ENCODE peak calls at places on chromosomes 2 and 18, in four cellular contexts. S is skeletal muscle cell, B is AG08396, F is NCI-H460. Q is an unnamed sample.

GRCh38 chr2:152694161-152694661 is 23.1 kb downstream of the PRPF40A start:
- DNase-seq in B (peak; percentile 29), S (peak; percentile 27), F (peak; percentile 3), Q (peak; percentile 11)

GRCh38 chr2:101823347-101823791 is 125.9 kb downstream of the MAP4K4 start:
- DNase-seq in S (no peak), B (no peak), F (peak; percentile 67), Q (peak; percentile 84)

GRCh38 chr18:49446481-49446880 is 14.0 kb downstream of the DYM start:
- DNase-seq in B (no peak), S (no peak), F (no peak), Q (no peak)

GRCh38 chr18:37662546-37663339 is 97.1 kb upstream of the CELF4 start:
- DNase-seq in F (no peak), S (no peak), B (no peak), Q (no peak)

GRCh38 chr18:3383381-3383915 is 66.5 kb upstream of the TGIF1 start:
- DNase-seq in B (no peak), S (no peak), F (no peak), Q (no peak)

GRCh38 chr2:86042256-86043168 is 63.2 kb downstream of the POLR1A start:
- DNase-seq in S (no peak), B (no peak), F (no peak), Q (no peak)

GRCh38 chr2:102122115-102122514 is 20.4 kb upstream of the IL1R1 start:
- DNase-seq in F (no peak), S (peak; percentile 85), B (peak; percentile 66), Q (peak; percentile 74)

GRCh38 chr2:45890819-45891218 is 239.3 kb downstream of the PRKCE start:
- DNase-seq in S (no peak), F (no peak), B (no peak), Q (no peak)

GRCh38 chr2:227324671-227325055 is 388 bp upstream of the MFF start:
- DNase-seq in S (no peak), B (peak; percentile 54), F (no peak), Q (no peak)

Q was measured in epithelial cell of esophagus.